ENCODE peak calls at places on chromosome 2, in seven cellular contexts. One of them, this sample, is unnamed. For H3K4me1 and H3K36me3, the result is how much of the 10 kb centered on the place peaks cover.

GRCh38 chr2:42843611-42844010 is 51.2 kb upstream of the HAAO start:
- DNase-seq in endodermal cell: no peak
- DNase-seq in left lung: no peak
- DNase-seq in suprapubic skin: no peak
- DNase-seq in right lobe of liver: no peak
- DNase-seq in GM23248: no peak
- DNase-seq in upper lobe of right lung: no peak
- DNase-seq in this sample: no peak

GRCh38 chr2:172931923-172932520 is 143.6 kb upstream of the MAP3K20 start:
- DNase-seq in endodermal cell: peak
- DNase-seq in left lung: no peak
- DNase-seq in suprapubic skin: no peak
- DNase-seq in right lobe of liver: no peak
- DNase-seq in GM23248: peak
- DNase-seq in upper lobe of right lung: no peak
- DNase-seq in this sample: peak

GRCh38 chr2:23791030-23791429 is 135.9 kb downstream of the ATAD2B start:
- DNase-seq in endodermal cell: no peak
- DNase-seq in left lung: no peak
- DNase-seq in suprapubic skin: no peak
- DNase-seq in right lobe of liver: no peak
- DNase-seq in GM23248: peak
- DNase-seq in upper lobe of right lung: no peak
- DNase-seq in this sample: no peak

GRCh38 chr2:40401896-40402295 is 50.0 kb downstream of the SLC8A1 start:
- DNase-seq in endodermal cell: no peak
- DNase-seq in left lung: no peak
- DNase-seq in suprapubic skin: no peak
- DNase-seq in right lobe of liver: no peak
- DNase-seq in GM23248: peak
- DNase-seq in upper lobe of right lung: no peak
- DNase-seq in this sample: no peak

GRCh38 chr2:220117010-220117409 is 489.6 kb downstream of the SLC4A3 start:
- DNase-seq in endodermal cell: no peak
- DNase-seq in left lung: no peak
- DNase-seq in suprapubic skin: no peak
- DNase-seq in right lobe of liver: no peak
- DNase-seq in GM23248: no peak
- DNase-seq in upper lobe of right lung: no peak
- DNase-seq in this sample: no peak

GRCh38 chr2:100482741-100483140 is 12.5 kb downstream of the NMS start:
- DNase-seq in endodermal cell: peak
- DNase-seq in left lung: no peak
- DNase-seq in suprapubic skin: no peak
- DNase-seq in right lobe of liver: no peak
- DNase-seq in GM23248: no peak
- DNase-seq in upper lobe of right lung: no peak
- DNase-seq in this sample: no peak

GRCh38 chr2:166106431-166107015 is 21.3 kb downstream of the SCN1A start:
- DNase-seq in endodermal cell: peak
- DNase-seq in left lung: no peak
- DNase-seq in suprapubic skin: no peak
- DNase-seq in right lobe of liver: no peak
- DNase-seq in GM23248: no peak
- DNase-seq in upper lobe of right lung: no peak
- DNase-seq in this sample: no peak

GRCh38 chr2:77487074-77487803 is 34.9 kb downstream of the LRRTM4 start:
- DNase-seq in endodermal cell: no peak
- DNase-seq in left lung: peak
- DNase-seq in suprapubic skin: no peak
- DNase-seq in right lobe of liver: no peak
- DNase-seq in GM23248: no peak
- DNase-seq in upper lobe of right lung: no peak
- DNase-seq in this sample: no peak

GRCh38 chr2:197707316-197708213 is 2.4 kb downstream of the MARS2 start:
- DNase-seq in endodermal cell: peak
- DNase-seq in left lung: no peak
- DNase-seq in suprapubic skin: no peak
- DNase-seq in right lobe of liver: no peak
- DNase-seq in GM23248: peak
- DNase-seq in upper lobe of right lung: no peak
- DNase-seq in this sample: no peak

GRCh38 chr2:28035163-28035690 is 144.7 kb downstream of the BABAM2 start:
- DNase-seq in endodermal cell: no peak
- DNase-seq in left lung: no peak
- DNase-seq in suprapubic skin: no peak
- DNase-seq in right lobe of liver: no peak
- DNase-seq in GM23248: no peak
- DNase-seq in upper lobe of right lung: no peak
- DNase-seq in this sample: no peak

GRCh38 chr2:236593956-236594355 is 24.3 kb downstream of the ACKR3 start:
- DNase-seq in endodermal cell: no peak
- DNase-seq in left lung: no peak
- DNase-seq in suprapubic skin: no peak
- DNase-seq in right lobe of liver: no peak
- DNase-seq in GM23248: no peak
- DNase-seq in upper lobe of right lung: no peak
- DNase-seq in this sample: no peak

GRCh38 chr2:238134393-238134785 is 4.1 kb upstream of the KLHL30 start:
- DNase-seq in endodermal cell: no peak
- DNase-seq in left lung: peak
- DNase-seq in suprapubic skin: no peak
- DNase-seq in right lobe of liver: peak
- DNase-seq in GM23248: no peak
- DNase-seq in upper lobe of right lung: no peak
- DNase-seq in this sample: no peak

GRCh38 chr2:8219631-8220393 is 462.0 kb upstream of the ID2 start:
- DNase-seq in endodermal cell: no peak
- DNase-seq in left lung: no peak
- DNase-seq in suprapubic skin: no peak
- DNase-seq in right lobe of liver: no peak
- DNase-seq in GM23248: peak
- DNase-seq in upper lobe of right lung: no peak
- DNase-seq in this sample: no peak

GRCh38 chr2:179050735-179051134 is 798 bp upstream of the CCDC141 start:
- DNase-seq in endodermal cell: no peak
- DNase-seq in left lung: no peak
- DNase-seq in suprapubic skin: no peak
- DNase-seq in right lobe of liver: no peak
- DNase-seq in GM23248: no peak
- DNase-seq in upper lobe of right lung: no peak
- DNase-seq in this sample: no peak

GRCh38 chr2:207770602-207771404 is 1.1 kb upstream of the FZD5 start:
- DNase-seq in endodermal cell: peak
- DNase-seq in left lung: peak
- DNase-seq in suprapubic skin: no peak
- DNase-seq in right lobe of liver: peak
- DNase-seq in GM23248: peak
- DNase-seq in upper lobe of right lung: peak
- DNase-seq in this sample: peak

GRCh38 chr2:238139141-238139840 is 823 bp downstream of the KLHL30 start:
- DNase-seq in endodermal cell: peak
- DNase-seq in left lung: peak
- DNase-seq in suprapubic skin: no peak
- DNase-seq in right lobe of liver: no peak
- DNase-seq in GM23248: no peak
- DNase-seq in upper lobe of right lung: no peak
- DNase-seq in this sample: peak

GRCh38 chr2:174919886-174920595 is 85.1 kb downstream of the CHN1 start:
- DNase-seq in endodermal cell: no peak
- DNase-seq in left lung: no peak
- DNase-seq in suprapubic skin: no peak
- DNase-seq in right lobe of liver: no peak
- DNase-seq in GM23248: no peak
- DNase-seq in upper lobe of right lung: no peak
- DNase-seq in this sample: no peak

GRCh38 chr2:69667805-69668382 is 24.4 kb upstream of the AAK1 start:
- DNase-seq in endodermal cell: peak
- DNase-seq in left lung: no peak
- DNase-seq in suprapubic skin: no peak
- DNase-seq in right lobe of liver: no peak
- DNase-seq in GM23248: peak
- DNase-seq in upper lobe of right lung: no peak
- DNase-seq in this sample: no peak

GRCh38 chr2:145874466-145874865 is 1354.5 kb upstream of the ZEB2 start:
- DNase-seq in endodermal cell: no peak
- DNase-seq in left lung: no peak
- DNase-seq in suprapubic skin: no peak
- DNase-seq in right lobe of liver: no peak
- DNase-seq in GM23248: peak
- DNase-seq in upper lobe of right lung: no peak
- DNase-seq in this sample: no peak

GRCh38 chr2:202133556-202134245 is 60.6 kb downstream of the KIAA2012 start:
- DNase-seq in endodermal cell: no peak
- DNase-seq in left lung: no peak
- DNase-seq in suprapubic skin: no peak
- DNase-seq in right lobe of liver: no peak
- DNase-seq in GM23248: no peak
- DNase-seq in upper lobe of right lung: no peak
- DNase-seq in this sample: no peak

GRCh38 chr2:15912203-15912602 is 28.1 kb upstream of the MYCN start:
- DNase-seq in endodermal cell: peak
- DNase-seq in left lung: no peak
- DNase-seq in suprapubic skin: no peak
- DNase-seq in right lobe of liver: no peak
- DNase-seq in GM23248: peak
- DNase-seq in upper lobe of right lung: no peak
- DNase-seq in this sample: no peak

GRCh38 chr2:105873281-105873680 is 128.6 kb downstream of the NCK2 start:
- DNase-seq in endodermal cell: no peak
- DNase-seq in left lung: no peak
- DNase-seq in suprapubic skin: no peak
- DNase-seq in right lobe of liver: no peak
- DNase-seq in GM23248: no peak
- DNase-seq in upper lobe of right lung: no peak
- DNase-seq in this sample: no peak

GRCh38 chr2:72780483-72780882 is 45.4 kb downstream of the EXOC6B start:
- DNase-seq in endodermal cell: no peak
- DNase-seq in left lung: no peak
- DNase-seq in suprapubic skin: no peak
- DNase-seq in right lobe of liver: no peak
- DNase-seq in GM23248: peak
- DNase-seq in upper lobe of right lung: no peak
- DNase-seq in this sample: no peak

GRCh38 chr2:21369787-21370186 is 246.0 kb downstream of the TDRD15 start:
- DNase-seq in endodermal cell: no peak
- DNase-seq in left lung: no peak
- DNase-seq in suprapubic skin: no peak
- DNase-seq in right lobe of liver: no peak
- DNase-seq in GM23248: no peak
- DNase-seq in upper lobe of right lung: no peak
- DNase-seq in this sample: no peak

GRCh38 chr2:221549143-221549542 is 23.0 kb downstream of the EPHA4 start:
- DNase-seq in endodermal cell: no peak
- DNase-seq in left lung: no peak
- DNase-seq in suprapubic skin: no peak
- DNase-seq in right lobe of liver: no peak
- DNase-seq in GM23248: no peak
- DNase-seq in upper lobe of right lung: no peak
- DNase-seq in this sample: no peak

GRCh38 chr2:37631292-37631691 is 40.1 kb downstream of the CDC42EP3 start:
- DNase-seq in endodermal cell: no peak
- DNase-seq in left lung: no peak
- DNase-seq in suprapubic skin: no peak
- DNase-seq in right lobe of liver: no peak
- DNase-seq in GM23248: no peak
- DNase-seq in upper lobe of right lung: no peak
- DNase-seq in this sample: no peak

GRCh38 chr2:37631698-37632097 is 39.7 kb downstream of the CDC42EP3 start:
- DNase-seq in endodermal cell: no peak
- DNase-seq in left lung: no peak
- DNase-seq in suprapubic skin: no peak
- DNase-seq in right lobe of liver: no peak
- DNase-seq in GM23248: no peak
- DNase-seq in upper lobe of right lung: no peak
- DNase-seq in this sample: no peak

GRCh38 chr2:37630778-37631177 is 40.7 kb downstream of the CDC42EP3 start:
- DNase-seq in endodermal cell: no peak
- DNase-seq in left lung: no peak
- DNase-seq in suprapubic skin: no peak
- DNase-seq in right lobe of liver: no peak
- DNase-seq in GM23248: no peak
- DNase-seq in upper lobe of right lung: no peak
- DNase-seq in this sample: no peak

GRCh38 chr2:37629529-37629928 is 41.9 kb downstream of the CDC42EP3 start:
- DNase-seq in endodermal cell: no peak
- DNase-seq in left lung: no peak
- DNase-seq in suprapubic skin: no peak
- DNase-seq in right lobe of liver: no peak
- DNase-seq in GM23248: peak
- DNase-seq in upper lobe of right lung: no peak
- DNase-seq in this sample: no peak

DNA sequence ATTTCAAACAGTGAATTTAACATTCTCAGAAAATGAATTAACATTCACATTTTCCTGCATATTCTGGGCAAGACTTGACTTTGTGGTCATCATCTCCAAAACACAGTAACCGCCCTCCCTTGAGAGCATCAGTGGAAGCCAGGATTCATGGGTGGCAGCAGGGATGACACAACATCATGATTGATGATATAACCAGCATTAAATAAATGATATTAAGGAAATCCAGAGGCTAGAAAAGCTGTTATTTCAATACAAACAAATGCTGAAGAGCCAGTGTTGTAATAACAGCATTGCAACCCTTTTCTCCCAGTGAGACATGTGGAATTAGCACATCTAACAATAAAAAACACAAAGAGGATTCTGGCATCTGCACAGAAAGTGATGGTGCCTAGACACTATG is 41.1 kb downstream of the CDC42EP3 start:
- DNase-seq in endodermal cell: no peak
- DNase-seq in left lung: no peak
- DNase-seq in suprapubic skin: no peak
- DNase-seq in right lobe of liver: no peak
- DNase-seq in GM23248: peak
- DNase-seq in upper lobe of right lung: no peak
- DNase-seq in this sample: no peak
- H3K4me1 ChIP-seq in endodermal cell: under half
- H3K4me1 ChIP-seq in left lung: under half
- H3K4me1 ChIP-seq in suprapubic skin: under half
- H3K4me1 ChIP-seq in right lobe of liver: under half
- H3K4me1 ChIP-seq in GM23248: half or more
- H3K4me1 ChIP-seq in upper lobe of right lung: under half
- H3K4me1 ChIP-seq in this sample: half or more

GRCh38 chr2:215375467-215375830 is 60.4 kb downstream of the FN1 start:
- DNase-seq in endodermal cell: no peak
- DNase-seq in left lung: no peak
- DNase-seq in suprapubic skin: no peak
- DNase-seq in right lobe of liver: no peak
- DNase-seq in GM23248: no peak
- DNase-seq in upper lobe of right lung: no peak
- DNase-seq in this sample: no peak
- H3K36me3 ChIP-seq in endodermal cell: half or more
- H3K36me3 ChIP-seq in left lung: half or more
- H3K36me3 ChIP-seq in suprapubic skin: under half
- H3K36me3 ChIP-seq in right lobe of liver: half or more
- H3K36me3 ChIP-seq in GM23248: half or more
- H3K36me3 ChIP-seq in upper lobe of right lung: half or more
- H3K36me3 ChIP-seq in this sample: under half

GRCh38 chr2:127705281-127706065 is 4.2 kb downstream of the SFT2D3 start:
- DNase-seq in endodermal cell: no peak
- DNase-seq in left lung: no peak
- DNase-seq in suprapubic skin: no peak
- DNase-seq in right lobe of liver: no peak
- DNase-seq in GM23248: peak
- DNase-seq in upper lobe of right lung: no peak
- DNase-seq in this sample: no peak
- H3K4me1 ChIP-seq in endodermal cell: under half
- H3K4me1 ChIP-seq in left lung: under half
- H3K4me1 ChIP-seq in suprapubic skin: half or more
- H3K4me1 ChIP-seq in right lobe of liver: under half
- H3K4me1 ChIP-seq in GM23248: under half
- H3K4me1 ChIP-seq in upper lobe of right lung: under half
- H3K4me1 ChIP-seq in this sample: under half

GRCh38 chr2:152674334-152674733 is 42.9 kb downstream of the PRPF40A start:
- DNase-seq in endodermal cell: no peak
- DNase-seq in left lung: no peak
- DNase-seq in suprapubic skin: no peak
- DNase-seq in right lobe of liver: no peak
- DNase-seq in GM23248: no peak
- DNase-seq in upper lobe of right lung: no peak
- DNase-seq in this sample: no peak
- H3K36me3 ChIP-seq in endodermal cell: half or more
- H3K36me3 ChIP-seq in left lung: half or more
- H3K36me3 ChIP-seq in suprapubic skin: half or more
- H3K36me3 ChIP-seq in right lobe of liver: half or more
- H3K36me3 ChIP-seq in GM23248: half or more
- H3K36me3 ChIP-seq in upper lobe of right lung: half or more
- H3K36me3 ChIP-seq in this sample: under half